ENCODE peak calls at places on chromosomes 4 and X, in seven cellular contexts. N is Caki2; Y is stimulated activated CD8-positive, alpha-beta memory T cell treated with anti-CD3 and anti-CD28 coated beads, Interleukin-7, amount 100 ng/mL, for 24 hours; K is body of pancreas; R is effector CD4-positive, alpha-beta T cell; A is head of caudate nucleus; W is ovary. L is an unnamed sample.

GRCh38 chr4:8891646-8892555 is 20.3 kb upstream of the HMX1 start:
- DNase-seq in R (no peak), N (no peak), K (no peak), A (no peak), Y (no peak), W (no peak), L (no peak)

GRCh38 chr4:165207016-165207430 is 338 bp upstream of the KLHL2 start:
- DNase-seq in K (peak), R (no peak), Y (peak), A (no peak), N (no peak), W (no peak), L (peak)

GRCh38 chrX:153158319-153158718 is 20.8 kb upstream of the MAGEA1 start:
- DNase-seq in N (no peak), A (no peak), K (no peak), W (no peak), Y (no peak), R (no peak), L (no peak)

GRCh38 chr4:20194079-20195013 is 57.4 kb upstream of the SLIT2 start:
- DNase-seq in R (no peak), A (no peak), K (no peak), W (no peak), Y (no peak), N (no peak), L (no peak)

GRCh38 chr4:74311696-74312313 is 3.5 kb downstream of the EPGN start:
- DNase-seq in A (peak), K (peak), R (no peak), N (peak), Y (no peak), W (no peak), L (peak)

GRCh38 chrX:39261446-39262147 is 460.3 kb downstream of the MID1IP1 start:
- DNase-seq in A (peak), Y (no peak), K (no peak), N (peak), W (no peak), R (no peak), L (no peak)

GRCh38 chrX:69037786-69038185 is 127.5 kb downstream of the PJA1 start:
- DNase-seq in K (no peak), A (no peak), N (no peak), R (no peak), Y (no peak), W (no peak), L (no peak)

GRCh38 chr4:951186-951585 is 18.9 kb downstream of the TMEM175 start:
- DNase-seq in A (no peak), N (no peak), Y (no peak), K (no peak), W (no peak), R (no peak), L (no peak)

GRCh38 chrX:21529771-21530170 is 128.4 kb downstream of the KLHL34 start:
- DNase-seq in Y (no peak), N (no peak), K (no peak), A (no peak), W (no peak), R (no peak), L (no peak)

GRCh38 chr4:73411731-73412414 is 7.8 kb downstream of the ALB start:
- DNase-seq in A (no peak), W (no peak), K (no peak), R (no peak), N (no peak), Y (no peak), L (no peak)

GRCh38 chr4:189049682-189050081 is 891.0 kb upstream of the FRG1 start:
- DNase-seq in W (no peak), N (no peak), A (no peak), Y (no peak), R (no peak), K (no peak), L (no peak)

GRCh38 chr4:124713213-124713592 is 671 bp upstream of the ANKRD50 start:
- DNase-seq in W (peak), A (peak), N (no peak), Y (no peak), R (no peak), K (peak), L (peak)

GRCh38 chr4:73418677-73419076 is 14.6 kb downstream of the ALB start:
- DNase-seq in Y (no peak), A (no peak), K (no peak), R (no peak), W (no peak), N (no peak), L (no peak)

GRCh38 chr4:68748181-68748981 is 67.4 kb upstream of the UGT2B10 start:
- DNase-seq in W (no peak), K (no peak), A (no peak), N (peak), Y (no peak), R (no peak), L (no peak)